ENCODE peak calls at places on chromosomes 7 and 10, in ten cellular contexts. E is breast epithelium, J is endothelial cell, W is WTC11, L is GM13977, O is epithelial cell of esophagus, Q is heart right ventricle, B is cardiac fibroblast, U is body of pancreas, A is bronchial epithelial cell. K is an unnamed sample.

GRCh38 chr10:79066460-79067240 is 2.1 kb upstream of the ZMIZ1 start:
- DNase-seq in E (no peak), J (peak), W (peak), L (peak), O (peak), Q (no peak), B (peak), U (no peak), A (no peak), K (no peak)

GRCh38 chr10:59580257-59580863 is 129.3 kb downstream of the SLC16A9 start:
- DNase-seq in E (no peak), J (no peak), W (no peak), L (no peak), O (peak), Q (no peak), B (peak), U (no peak), A (peak), K (no peak)

GRCh38 chr7:92790987-92791386 is 45.4 kb downstream of the CDK6 start:
- DNase-seq in E (no peak), J (no peak), W (no peak), L (no peak), O (peak), Q (no peak), B (peak), U (no peak), A (peak), K (no peak)

GRCh38 chr7:157905740-157906461 is 569.1 kb downstream of the DNAJB6 start:
- DNase-seq in E (peak), J (no peak), W (peak), L (no peak), O (no peak), Q (peak), B (no peak), U (no peak), A (no peak), K (no peak)

GRCh38 chr10:74825371-74826141 is 844 bp upstream of the KAT6B start:
- DNase-seq in E (peak), J (peak), W (peak), L (peak), O (no peak), Q (peak), B (no peak), U (peak), A (no peak), K (peak)

GRCh38 chr7:32072397-32072796 is 2.2 kb upstream of the PDE1C start:
- DNase-seq in E (no peak), J (no peak), W (no peak), L (no peak), O (no peak), Q (no peak), B (no peak), U (no peak), A (no peak), K (no peak)

GRCh38 chr10:50536617-50537252 is 87.0 kb downstream of the SGMS1 start:
- DNase-seq in E (no peak), J (no peak), W (no peak), L (no peak), O (peak), Q (no peak), B (no peak), U (no peak), A (peak), K (no peak)

GRCh38 chr10:30915141-30915540 is 116.5 kb downstream of the ZNF438 start:
- DNase-seq in E (no peak), J (no peak), W (no peak), L (no peak), O (peak), Q (no peak), B (peak), U (no peak), A (peak), K (no peak)

GRCh38 chr7:84701524-84702306 is 485.1 kb downstream of the SEMA3D start:
- DNase-seq in E (no peak), J (no peak), W (no peak), L (no peak), O (peak), Q (no peak), B (peak), U (no peak), A (peak), K (no peak)

GRCh38 chr7:108328174-108328651 is 128.0 kb downstream of the NRCAM start:
- DNase-seq in E (no peak), J (no peak), W (no peak), L (peak), O (no peak), Q (no peak), B (no peak), U (peak), A (no peak), K (no peak)

GRCh38 chr7:48161407-48162125 is 9.7 kb upstream of the ABCA13 start:
- DNase-seq in E (no peak), J (no peak), W (no peak), L (no peak), O (no peak), Q (no peak), B (no peak), U (no peak), A (no peak), K (no peak)
- TF ChIP-seq CTCF in E (no peak), J (no peak), W (no peak), L (no peak), O (no peak), Q (no peak), B (no peak), U (no peak), A (no peak), K (no peak)

GRCh38 chr10:132011445-132011844 is 29.7 kb upstream of the BNIP3 start:
- DNase-seq in E (no peak), J (no peak), W (no peak), L (no peak), O (no peak), Q (no peak), B (no peak), U (peak), A (no peak), K (no peak)

GRCh38 chr10:132007681-132008080 is 26.0 kb upstream of the BNIP3 start:
- DNase-seq in E (no peak), J (no peak), W (no peak), L (no peak), O (no peak), Q (no peak), B (no peak), U (no peak), A (no peak), K (no peak)

GRCh38 chr10:132010484-132010883 is 28.8 kb upstream of the BNIP3 start:
- DNase-seq in E (no peak), J (no peak), W (no peak), L (no peak), O (no peak), Q (no peak), B (no peak), U (no peak), A (no peak), K (no peak)

GRCh38 chr10:132011027-132011426 is 29.3 kb upstream of the BNIP3 start:
- DNase-seq in E (no peak), J (no peak), W (no peak), L (no peak), O (no peak), Q (peak), B (peak), U (peak), A (no peak), K (no peak)

DNA sequence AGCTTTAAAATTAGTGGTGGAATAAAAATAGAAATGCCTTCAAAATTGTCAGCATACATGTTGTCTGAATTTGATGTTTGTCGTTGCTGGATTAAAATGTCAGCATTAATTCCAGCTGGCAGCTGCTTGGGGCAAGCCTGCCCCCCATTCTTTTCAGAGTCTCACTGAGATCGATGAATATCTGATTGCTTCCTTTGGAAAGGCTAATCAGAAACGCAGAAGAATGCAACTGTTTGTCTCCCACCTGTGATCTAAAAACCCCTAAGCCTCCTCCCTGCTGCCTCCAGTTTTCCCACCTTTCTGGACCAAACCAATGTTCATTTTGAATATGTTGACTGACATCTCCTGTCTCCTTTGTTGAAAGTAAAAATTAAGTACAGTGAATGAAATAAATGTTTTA is 27.9 kb upstream of the BNIP3 start:
- DNase-seq in E (no peak), J (no peak), W (no peak), L (no peak), O (no peak), Q (no peak), B (no peak), U (no peak), A (no peak), K (no peak)
- TF ChIP-seq CTCF in E (no peak), J (no peak), W (no peak), L (no peak), O (no peak), Q (no peak), B (no peak), U (no peak), A (no peak), K (no peak)

GRCh38 chr10:33116293-33116697 is 158.3 kb upstream of the ITGB1 start:
- DNase-seq in E (no peak), J (peak), W (peak), L (no peak), O (no peak), Q (peak), B (peak), U (peak), A (no peak), K (no peak)
- TF ChIP-seq CTCF in E (no peak), J (peak), W (peak), L (no peak), O (peak), Q (peak), B (peak), U (no peak), A (peak), K (no peak)

DNA sequence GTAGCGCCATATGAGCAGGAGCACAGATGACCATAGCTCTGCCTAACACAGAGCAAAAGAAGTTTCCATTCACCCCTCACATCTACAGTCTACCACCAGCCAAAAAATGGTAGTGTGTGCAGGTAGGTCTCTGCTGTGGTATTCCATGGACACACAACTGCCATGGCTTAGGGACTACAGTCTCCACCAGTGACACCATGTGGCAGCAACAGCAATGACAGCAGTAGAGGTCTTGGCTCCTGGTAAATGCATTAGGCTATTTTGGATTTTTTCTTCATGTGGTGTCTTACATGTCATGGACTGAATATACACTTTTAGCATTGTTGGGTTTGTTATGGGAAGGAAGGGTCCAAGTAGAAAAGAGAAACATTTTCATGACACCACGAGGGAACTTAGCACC is 70.1 kb upstream of the CABCOCO1 start:
- DNase-seq in E (no peak), J (peak), W (peak), L (no peak), O (peak), Q (no peak), B (peak), U (no peak), A (peak), K (no peak)
- TF ChIP-seq CTCF in E (no peak), J (peak), W (no peak), L (peak), O (peak), Q (no peak), B (peak), U (no peak), A (peak), K (peak)

GRCh38 chr7:106371629-106372028 is 86.8 kb upstream of the NAMPT start:
- DNase-seq in E (no peak), J (no peak), W (no peak), L (no peak), O (no peak), Q (no peak), B (no peak), U (no peak), A (no peak), K (peak)
- TF ChIP-seq CTCF in E (no peak), J (no peak), W (no peak), L (no peak), O (no peak), Q (no peak), B (no peak), U (no peak), A (no peak), K (no peak)

DNA sequence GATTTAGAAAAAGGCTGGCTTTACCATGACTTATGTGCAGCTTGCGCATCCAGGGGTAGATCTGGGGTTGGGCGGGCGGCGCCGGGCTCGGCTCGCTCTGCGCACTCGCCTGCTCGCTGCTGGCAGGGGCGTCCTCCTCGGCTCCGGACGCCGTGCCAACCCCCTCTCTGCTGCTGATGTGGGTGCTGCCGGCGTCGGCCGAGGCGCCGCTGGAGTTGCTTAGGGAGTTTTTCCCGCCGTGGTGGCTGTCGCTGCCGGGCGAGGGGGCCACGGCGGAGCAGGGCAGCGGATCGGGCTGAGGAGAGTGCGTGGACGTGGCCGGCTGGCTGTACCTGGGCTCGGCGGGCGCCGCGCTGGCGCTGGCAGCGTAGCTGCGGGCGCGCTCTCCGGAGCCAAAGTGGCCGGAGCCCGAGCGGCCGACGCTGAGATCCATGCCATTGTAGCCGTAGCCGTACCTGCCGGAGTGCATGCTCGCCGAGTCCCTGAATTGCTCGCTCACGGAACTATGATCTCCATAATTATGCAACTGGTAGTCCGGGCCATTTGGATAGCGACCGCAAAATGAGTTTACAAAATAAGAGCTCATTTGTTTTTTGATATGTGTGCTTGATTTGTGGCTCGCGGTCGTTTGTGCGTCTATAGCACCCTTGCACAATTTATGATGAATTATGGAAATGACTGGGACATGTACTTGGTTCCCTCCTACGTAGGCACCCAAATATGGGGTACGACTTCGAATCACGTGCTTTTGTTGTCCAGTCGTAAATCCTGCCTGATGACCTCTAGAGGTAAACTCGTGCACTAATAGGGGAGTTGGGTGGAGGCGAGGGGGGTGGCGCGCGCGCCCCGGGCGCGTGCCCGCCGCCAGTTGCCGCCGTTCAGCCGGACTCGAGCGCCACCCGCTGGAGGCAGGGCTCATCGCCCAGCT is at the start of gene HOXA5:
- DNase-seq in E (no peak), J (peak), W (peak), L (no peak), O (peak), Q (no peak), B (peak), U (peak), A (peak), K (peak)
- TF ChIP-seq CTCF in E (peak), J (peak), W (peak), L (peak), O (peak), Q (peak), B (peak), U (no peak), A (peak), K (peak)

GRCh38 chr7:135232720-135233119 is 918 bp upstream of the STRA8 start:
- DNase-seq in E (no peak), J (no peak), W (peak), L (peak), O (no peak), Q (no peak), B (no peak), U (no peak), A (no peak), K (no peak)
- TF ChIP-seq CTCF in E (no peak), J (no peak), W (peak), L (peak), O (no peak), Q (no peak), B (peak), U (no peak), A (no peak), K (no peak)

K was measured in CD14-positive monocyte.